ENCODE peak calls at places on chromosomes 5 and 9, in five cellular contexts. L, M, J, C and K are unnamed samples.

GRCh38 chr5:104430977-104431620 is 868.5 kb upstream of the NUDT12 start:
- DNase-seq in L (no peak), C (no peak), J (no peak), M (peak; percentile 33), K (no peak)

GRCh38 chr5:65663804-65664521 is 39.1 kb downstream of the SHLD3 start:
- DNase-seq in L (peak; percentile 23), C (peak; percentile 34), M (peak; percentile 28), J (peak; percentile 9), K (no peak)

GRCh38 chr5:88489433-88489832 is 220.8 kb upstream of the TMEM161B start:
- DNase-seq in J (no peak), L (no peak), C (no peak), M (no peak), K (no peak)

GRCh38 chr5:128353416-128354107 is 184.5 kb downstream of the FBN2 start:
- DNase-seq in L (no peak), M (no peak), J (no peak), C (no peak), K (no peak)

GRCh38 chr5:102815560-102816324 is 60.6 kb downstream of the PAM start:
- DNase-seq in M (peak; percentile 51), C (peak; percentile 29), J (no peak), L (no peak), K (no peak)

GRCh38 chr9:87107072-87107471 is 159.8 kb upstream of the GAS1 start:
- DNase-seq in J (no peak), M (no peak), C (no peak), L (no peak), K (peak; percentile 57)

GRCh38 chr9:93089024-93089423 is 7.0 kb upstream of the CARD19 start:
- DNase-seq in M (no peak), C (no peak), J (no peak), L (no peak), K (no peak)

GRCh38 chr9:36142510-36143161 is 6.1 kb downstream of the GLIPR2 start:
- DNase-seq in J (no peak), M (no peak), C (peak; percentile 13), L (peak; percentile 73), K (no peak)

GRCh38 chr5:6158974-6159863 is 219.1 kb downstream of the MED10 start:
- DNase-seq in C (peak; percentile 96), L (no peak), M (peak; percentile 11), J (peak; percentile 23), K (no peak)

GRCh38 chr5:50702615-50703325 is 36.3 kb downstream of the PARP8 start:
- DNase-seq in M (no peak), C (no peak), J (no peak), L (no peak), K (no peak)

GRCh38 chr5:137792291-137792690 is 38.1 kb upstream of the HNRNPA0 start:
- DNase-seq in L (no peak), C (no peak), J (peak; percentile 18), M (no peak), K (no peak)

GRCh38 chr9:135664801-135665794 is 2.0 kb downstream of the LCN9 start:
- DNase-seq in L (no peak), M (no peak), J (no peak), C (no peak), K (no peak)

GRCh38 chr9:77544491-77545000 is 103.6 kb downstream of the GNA14 start:
- DNase-seq in M (no peak), C (peak; percentile 15), J (no peak), L (no peak), K (no peak)

GRCh38 chr5:139678283-139678613 is 30.1 kb downstream of the CXXC5 start:
- DNase-seq in L (no peak), J (no peak), C (no peak), M (no peak), K (no peak)

GRCh38 chr5:139677404-139678282 is 29.5 kb downstream of the CXXC5 start:
- DNase-seq in L (peak; percentile 36), J (no peak), C (no peak), M (no peak), K (no peak)

GRCh38 chr5:139680368-139681111 is 32.4 kb downstream of the CXXC5 start:
- DNase-seq in J (no peak), L (no peak), M (no peak), C (no peak), K (no peak)

GRCh38 chr5:139681112-139681458 is 32.9 kb downstream of the CXXC5 start:
- DNase-seq in M (no peak), J (no peak), C (no peak), L (no peak), K (no peak)

DNA sequence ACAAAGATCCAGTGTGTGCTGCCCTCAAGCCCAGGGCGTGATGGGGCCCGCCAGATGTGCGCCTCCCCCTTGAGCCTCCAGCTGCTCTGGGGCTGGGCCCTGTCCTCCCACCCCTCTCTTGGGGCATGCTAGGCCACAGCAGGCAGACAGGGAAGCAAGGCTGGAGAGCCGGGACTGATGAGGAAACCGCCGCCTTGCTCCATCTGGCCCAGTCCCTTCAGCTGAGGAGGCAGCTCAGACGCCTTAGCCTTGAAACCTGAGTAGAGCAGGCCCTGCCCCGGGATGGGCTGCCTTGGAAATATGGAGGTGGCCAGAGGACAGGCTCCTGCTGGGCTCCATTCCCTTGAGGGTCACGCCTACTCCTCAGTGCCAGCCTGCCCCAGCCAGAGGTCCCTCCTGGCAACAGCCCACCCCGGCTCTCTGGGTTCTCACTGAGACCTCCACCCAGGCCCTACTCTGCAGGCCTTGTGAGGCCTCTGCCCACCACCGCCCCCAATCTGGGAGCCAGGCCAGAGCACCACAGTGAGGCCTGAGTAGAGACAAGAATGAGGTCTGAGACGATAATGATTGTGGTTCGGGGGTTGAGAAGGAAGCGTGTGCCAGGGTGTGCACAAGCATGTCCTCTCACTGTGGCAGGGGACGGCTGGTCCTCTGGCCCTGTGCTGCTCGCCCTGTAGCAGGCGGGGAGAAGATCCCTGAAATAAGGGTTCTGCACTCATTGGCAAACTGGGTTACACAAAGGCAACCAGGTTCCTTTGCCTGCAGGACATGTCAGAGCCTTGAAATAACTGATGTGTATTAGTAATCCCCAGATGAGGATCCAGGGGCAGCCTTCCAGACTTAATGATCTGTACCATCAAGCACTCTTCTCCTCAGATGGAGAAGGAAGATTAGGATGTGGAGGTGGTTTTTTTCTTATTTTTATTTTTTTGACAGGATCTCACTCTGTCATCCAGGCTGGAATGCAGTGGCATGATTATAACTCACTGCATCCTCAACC is 30.9 kb downstream of the CXXC5 start:
- DNase-seq in L (no peak), C (peak; percentile 82), J (no peak), M (no peak), K (no peak)
- H3K79me2 ChIP-seq in L (peaks cover 70% of the 10 kb centered on the region), C (peaks cover 95% of the 10 kb centered on the region), J (peaks cover 48% of the 10 kb centered on the region), M (no peaks in the 10 kb centered on the region), K (peaks cover 13% of the 10 kb centered on the region)

GRCh38 chr5:150376799-150377771 is 19.6 kb downstream of the TCOF1 start:
- DNase-seq in C (peak; percentile 89), L (no peak), M (peak; percentile 37), J (no peak), K (no peak)
- H3K27ac ChIP-seq in C (peak overlapping the region; percentile 99), L (no peak overlapping the region), M (peak overlapping the region; percentile 87), J (peak overlapping the region; percentile 90), K (no peak overlapping the region)

GRCh38 chr9:96412174-96412913 is 5.8 kb downstream of the ZNF367 start:
- DNase-seq in J (no peak), C (no peak), M (no peak), L (no peak), K (no peak)
- H3K79me2 ChIP-seq in J (peaks cover 74% of the 10 kb centered on the region), C (peaks cover 39% of the 10 kb centered on the region), M (peaks cover 42% of the 10 kb centered on the region), L (peaks cover 92% of the 10 kb centered on the region), K (peaks cover 12% of the 10 kb centered on the region)

DNA sequence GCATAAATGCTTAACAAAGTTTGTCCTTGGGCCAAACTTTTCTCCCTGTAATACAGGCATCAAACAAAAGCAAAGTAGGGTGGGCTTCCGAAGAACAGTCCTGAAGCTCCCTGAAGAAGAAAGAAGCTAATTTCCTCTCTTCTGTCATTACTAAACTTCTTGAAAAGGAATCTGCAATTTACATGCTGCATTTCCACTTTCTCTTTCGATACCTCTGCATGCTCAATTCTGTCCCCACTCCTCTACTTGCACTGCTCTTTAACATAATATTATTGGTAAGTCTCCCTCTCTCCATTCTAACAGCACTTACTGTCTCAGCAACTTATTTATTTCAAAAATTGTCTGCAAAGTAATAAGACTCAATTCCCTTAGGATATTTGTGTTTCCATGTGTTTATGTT is 3.9 kb upstream of the PLPP1 start:
- DNase-seq in M (peak; percentile 18), J (no peak), C (peak; percentile 19), L (no peak), K (no peak)
- H3K27ac ChIP-seq in M (no peak overlapping the region), J (peak overlapping the region; percentile 3), C (peak overlapping the region; percentile 37), L (no peak overlapping the region), K (no peak overlapping the region)

GRCh38 chr9:81646337-81646736 is 43.0 kb downstream of the TLE1 start:
- DNase-seq in L (no peak), M (no peak), J (no peak), C (no peak), K (no peak)

GRCh38 chr9:81649475-81649874 is 39.9 kb downstream of the TLE1 start:
- DNase-seq in C (no peak), L (no peak), M (no peak), J (no peak), K (no peak)

GRCh38 chr9:81652058-81652457 is 37.3 kb downstream of the TLE1 start:
- DNase-seq in L (no peak), J (no peak), M (no peak), C (no peak), K (no peak)

GRCh38 chr9:81650836-81651545 is 38.4 kb downstream of the TLE1 start:
- DNase-seq in C (no peak), J (no peak), M (no peak), L (no peak), K (no peak)

DNA sequence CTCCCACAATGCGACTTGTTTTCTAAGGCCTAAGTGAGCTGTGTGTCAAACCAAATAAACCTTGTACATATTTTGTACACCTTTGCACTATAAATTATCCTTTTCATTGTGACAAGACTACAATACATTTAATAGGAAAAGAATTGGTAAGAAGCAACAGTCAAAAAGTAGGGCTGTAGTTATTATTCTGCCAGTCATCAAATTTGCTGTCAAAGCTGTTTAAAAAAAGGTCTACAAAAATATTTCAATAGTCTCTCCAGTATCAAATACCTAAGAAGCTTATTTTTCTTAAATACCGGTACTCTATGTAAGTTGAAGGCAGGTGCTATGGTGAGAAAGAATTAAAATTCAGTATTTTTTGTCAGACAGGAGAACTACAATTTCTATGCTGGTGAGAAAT is 40.5 kb downstream of the TLE1 start:
- DNase-seq in L (no peak), M (no peak), C (no peak), J (no peak), K (no peak)
- H3K79me2 ChIP-seq in L (no peaks in the 10 kb centered on the region), M (no peaks in the 10 kb centered on the region), C (no peaks in the 10 kb centered on the region), J (peaks cover 91% of the 10 kb centered on the region), K (peaks cover 9% of the 10 kb centered on the region)

DNA sequence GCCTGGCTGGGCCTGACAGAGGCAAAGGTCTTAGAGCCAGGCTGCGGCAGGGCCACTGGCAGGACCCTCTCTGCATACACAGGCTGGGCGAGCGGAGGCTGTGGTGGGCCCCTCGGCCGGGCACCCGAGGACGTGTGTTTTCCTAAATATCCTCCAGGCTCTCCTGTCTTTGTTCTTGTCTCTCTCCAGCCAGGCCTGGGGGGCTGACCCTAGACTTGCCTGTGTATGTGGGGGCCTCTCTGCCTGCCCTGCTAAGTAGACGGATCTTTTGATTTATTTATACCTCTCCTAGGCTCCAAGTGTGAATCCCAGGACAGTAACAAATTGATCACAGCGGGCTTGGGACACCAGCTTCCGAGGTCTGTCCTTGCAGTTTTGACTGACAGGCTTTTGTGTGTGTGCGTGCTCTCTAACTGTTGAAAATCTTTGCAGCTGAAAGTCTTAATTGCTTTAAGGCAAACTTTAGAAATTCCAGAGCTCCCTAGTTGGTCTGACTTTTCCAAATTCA is 1.1 kb downstream of the NEK6 start:
- DNase-seq in J (no peak), L (no peak), C (peak; percentile 52), M (peak; percentile 43), K (peak; percentile 55)
- H3K27ac ChIP-seq in J (peak overlapping the region; percentile 95), L (peak overlapping the region; percentile 67), C (peak overlapping the region; percentile 98), M (peak overlapping the region; percentile 81), K (no peak overlapping the region)

GRCh38 chr9:133113928-133114351 is 7.1 kb downstream of the RALGDS start:
- DNase-seq in J (peak; percentile 68), C (no peak), M (no peak), L (peak; percentile 39), K (no peak)
- H3K79me2 ChIP-seq in J (peaks cover 73% of the 10 kb centered on the region), C (peaks cover 74% of the 10 kb centered on the region), M (peaks cover 4% of the 10 kb centered on the region), L (peaks cover 70% of the 10 kb centered on the region), K (no peaks in the 10 kb centered on the region)